ENCODE peak calls at places on chromosomes 5 and 9, in seven cellular contexts. One of them, this sample, is unnamed.

GRCh38 chr9:68749579-68750159 is 44.6 kb downstream of the PIP5K1B start:
- ATAC-seq in naive thymus-derived CD4-positive, alpha-beta T cell: no peak
- ATAC-seq in left lobe of liver: no peak
- ATAC-seq in PC-3: no peak
- ATAC-seq in Panc1: no peak
- ATAC-seq in CD8-positive, alpha-beta T cell: no peak
- ATAC-seq in activated CD8-positive, alpha-beta memory T cell treated with anti-CD3 and anti-CD28 coated beads, Interleukin-2, amount 10 ng/mL, durations not matched to agents 7 days and 5 days: no peak
- ATAC-seq in this sample: no peak

GRCh38 chr5:52996966-52997365 is 7.8 kb downstream of the ITGA2 start:
- ATAC-seq in naive thymus-derived CD4-positive, alpha-beta T cell: no peak
- ATAC-seq in left lobe of liver: no peak
- ATAC-seq in CD8-positive, alpha-beta T cell: no peak
- ATAC-seq in Panc1: no peak
- ATAC-seq in activated CD8-positive, alpha-beta memory T cell treated with anti-CD3 and anti-CD28 coated beads, Interleukin-2, amount 10 ng/mL, durations not matched to agents 7 days and 5 days: no peak
- ATAC-seq in PC-3: no peak
- ATAC-seq in this sample: no peak

GRCh38 chr5:102528600-102528999 is 29.8 kb upstream of the SLCO6A1 start:
- ATAC-seq in PC-3: no peak
- ATAC-seq in activated CD8-positive, alpha-beta memory T cell treated with anti-CD3 and anti-CD28 coated beads, Interleukin-2, amount 10 ng/mL, durations not matched to agents 7 days and 5 days: no peak
- ATAC-seq in CD8-positive, alpha-beta T cell: no peak
- ATAC-seq in Panc1: no peak
- ATAC-seq in naive thymus-derived CD4-positive, alpha-beta T cell: no peak
- ATAC-seq in left lobe of liver: no peak
- ATAC-seq in this sample: no peak

GRCh38 chr9:92686954-92687353 is 17.0 kb upstream of the IPPK start:
- ATAC-seq in left lobe of liver: no peak
- ATAC-seq in CD8-positive, alpha-beta T cell: no peak
- ATAC-seq in Panc1: peak; percentile 82
- ATAC-seq in PC-3: peak; percentile 49
- ATAC-seq in naive thymus-derived CD4-positive, alpha-beta T cell: no peak
- ATAC-seq in activated CD8-positive, alpha-beta memory T cell treated with anti-CD3 and anti-CD28 coated beads, Interleukin-2, amount 10 ng/mL, durations not matched to agents 7 days and 5 days: no peak
- ATAC-seq in this sample: no peak

GRCh38 chr9:3403315-3403714 is 122.5 kb downstream of the RFX3 start:
- ATAC-seq in CD8-positive, alpha-beta T cell: no peak
- ATAC-seq in PC-3: no peak
- ATAC-seq in left lobe of liver: no peak
- ATAC-seq in Panc1: no peak
- ATAC-seq in naive thymus-derived CD4-positive, alpha-beta T cell: no peak
- ATAC-seq in activated CD8-positive, alpha-beta memory T cell treated with anti-CD3 and anti-CD28 coated beads, Interleukin-2, amount 10 ng/mL, durations not matched to agents 7 days and 5 days: no peak
- ATAC-seq in this sample: no peak

GRCh38 chr5:122228728-122229392 is 83.2 kb upstream of the SNCAIP start:
- ATAC-seq in left lobe of liver: no peak
- ATAC-seq in activated CD8-positive, alpha-beta memory T cell treated with anti-CD3 and anti-CD28 coated beads, Interleukin-2, amount 10 ng/mL, durations not matched to agents 7 days and 5 days: no peak
- ATAC-seq in naive thymus-derived CD4-positive, alpha-beta T cell: no peak
- ATAC-seq in PC-3: no peak
- ATAC-seq in Panc1: no peak
- ATAC-seq in CD8-positive, alpha-beta T cell: no peak
- ATAC-seq in this sample: no peak

GRCh38 chr5:133642153-133642552 is 29.8 kb upstream of the FSTL4 start:
- ATAC-seq in activated CD8-positive, alpha-beta memory T cell treated with anti-CD3 and anti-CD28 coated beads, Interleukin-2, amount 10 ng/mL, durations not matched to agents 7 days and 5 days: no peak
- ATAC-seq in naive thymus-derived CD4-positive, alpha-beta T cell: no peak
- ATAC-seq in left lobe of liver: no peak
- ATAC-seq in CD8-positive, alpha-beta T cell: no peak
- ATAC-seq in PC-3: no peak
- ATAC-seq in Panc1: no peak
- ATAC-seq in this sample: no peak

GRCh38 chr5:127909078-127909477 is 174.5 kb upstream of the SLC12A2 start:
- ATAC-seq in left lobe of liver: peak; percentile 63
- ATAC-seq in CD8-positive, alpha-beta T cell: peak; percentile 48
- ATAC-seq in Panc1: peak; percentile 86
- ATAC-seq in naive thymus-derived CD4-positive, alpha-beta T cell: peak; percentile 61
- ATAC-seq in activated CD8-positive, alpha-beta memory T cell treated with anti-CD3 and anti-CD28 coated beads, Interleukin-2, amount 10 ng/mL, durations not matched to agents 7 days and 5 days: no peak
- ATAC-seq in PC-3: peak; percentile 73
- ATAC-seq in this sample: no peak

GRCh38 chr5:61301345-61301744 is 30.7 kb upstream of the ZSWIM6 start:
- ATAC-seq in CD8-positive, alpha-beta T cell: no peak
- ATAC-seq in left lobe of liver: no peak
- ATAC-seq in Panc1: peak; percentile 26
- ATAC-seq in activated CD8-positive, alpha-beta memory T cell treated with anti-CD3 and anti-CD28 coated beads, Interleukin-2, amount 10 ng/mL, durations not matched to agents 7 days and 5 days: no peak
- ATAC-seq in naive thymus-derived CD4-positive, alpha-beta T cell: no peak
- ATAC-seq in PC-3: no peak
- ATAC-seq in this sample: no peak

GRCh38 chr5:1509346-1510085 is 14.2 kb downstream of the LPCAT1 start:
- ATAC-seq in activated CD8-positive, alpha-beta memory T cell treated with anti-CD3 and anti-CD28 coated beads, Interleukin-2, amount 10 ng/mL, durations not matched to agents 7 days and 5 days: no peak
- ATAC-seq in naive thymus-derived CD4-positive, alpha-beta T cell: no peak
- ATAC-seq in CD8-positive, alpha-beta T cell: no peak
- ATAC-seq in PC-3: no peak
- ATAC-seq in Panc1: no peak
- ATAC-seq in left lobe of liver: no peak
- ATAC-seq in this sample: no peak

GRCh38 chr5:169099801-169100734 is 200.9 kb downstream of the SLIT3 start:
- ATAC-seq in CD8-positive, alpha-beta T cell: no peak
- ATAC-seq in left lobe of liver: no peak
- ATAC-seq in naive thymus-derived CD4-positive, alpha-beta T cell: no peak
- ATAC-seq in PC-3: no peak
- ATAC-seq in activated CD8-positive, alpha-beta memory T cell treated with anti-CD3 and anti-CD28 coated beads, Interleukin-2, amount 10 ng/mL, durations not matched to agents 7 days and 5 days: no peak
- ATAC-seq in Panc1: peak; percentile 26
- ATAC-seq in this sample: peak; percentile 66

GRCh38 chr5:96567188-96567587 is 95.0 kb upstream of the CAST start:
- ATAC-seq in PC-3: peak; percentile 64
- ATAC-seq in naive thymus-derived CD4-positive, alpha-beta T cell: no peak
- ATAC-seq in activated CD8-positive, alpha-beta memory T cell treated with anti-CD3 and anti-CD28 coated beads, Interleukin-2, amount 10 ng/mL, durations not matched to agents 7 days and 5 days: no peak
- ATAC-seq in CD8-positive, alpha-beta T cell: no peak
- ATAC-seq in left lobe of liver: no peak
- ATAC-seq in Panc1: no peak
- ATAC-seq in this sample: no peak

GRCh38 chr5:106680330-106680729 is 990.4 kb downstream of the EFNA5 start:
- ATAC-seq in CD8-positive, alpha-beta T cell: no peak
- ATAC-seq in activated CD8-positive, alpha-beta memory T cell treated with anti-CD3 and anti-CD28 coated beads, Interleukin-2, amount 10 ng/mL, durations not matched to agents 7 days and 5 days: no peak
- ATAC-seq in PC-3: no peak
- ATAC-seq in left lobe of liver: no peak
- ATAC-seq in Panc1: no peak
- ATAC-seq in naive thymus-derived CD4-positive, alpha-beta T cell: no peak
- ATAC-seq in this sample: no peak

GRCh38 chr9:93598647-93599241 is 22.4 kb downstream of the PHF2 start:
- ATAC-seq in Panc1: no peak
- ATAC-seq in naive thymus-derived CD4-positive, alpha-beta T cell: peak; percentile 50
- ATAC-seq in activated CD8-positive, alpha-beta memory T cell treated with anti-CD3 and anti-CD28 coated beads, Interleukin-2, amount 10 ng/mL, durations not matched to agents 7 days and 5 days: no peak
- ATAC-seq in CD8-positive, alpha-beta T cell: peak; percentile 71
- ATAC-seq in left lobe of liver: no peak
- ATAC-seq in PC-3: peak; percentile 18
- ATAC-seq in this sample: peak; percentile 65

GRCh38 chr5:42923710-42924109 is 112.0 kb upstream of the SELENOP start:
- ATAC-seq in activated CD8-positive, alpha-beta memory T cell treated with anti-CD3 and anti-CD28 coated beads, Interleukin-2, amount 10 ng/mL, durations not matched to agents 7 days and 5 days: no peak
- ATAC-seq in left lobe of liver: no peak
- ATAC-seq in naive thymus-derived CD4-positive, alpha-beta T cell: no peak
- ATAC-seq in PC-3: no peak
- ATAC-seq in CD8-positive, alpha-beta T cell: no peak
- ATAC-seq in Panc1: no peak
- ATAC-seq in this sample: no peak

GRCh38 chr5:174811438-174811837 is 87.1 kb downstream of the MSX2 start:
- ATAC-seq in PC-3: no peak
- ATAC-seq in activated CD8-positive, alpha-beta memory T cell treated with anti-CD3 and anti-CD28 coated beads, Interleukin-2, amount 10 ng/mL, durations not matched to agents 7 days and 5 days: no peak
- ATAC-seq in naive thymus-derived CD4-positive, alpha-beta T cell: no peak
- ATAC-seq in CD8-positive, alpha-beta T cell: no peak
- ATAC-seq in left lobe of liver: no peak
- ATAC-seq in Panc1: no peak
- ATAC-seq in this sample: no peak

GRCh38 chr9:78054180-78054579 is 22.6 kb upstream of the GNAQ start:
- ATAC-seq in left lobe of liver: no peak
- ATAC-seq in CD8-positive, alpha-beta T cell: peak; percentile 31
- ATAC-seq in activated CD8-positive, alpha-beta memory T cell treated with anti-CD3 and anti-CD28 coated beads, Interleukin-2, amount 10 ng/mL, durations not matched to agents 7 days and 5 days: peak; percentile 49
- ATAC-seq in naive thymus-derived CD4-positive, alpha-beta T cell: peak; percentile 57
- ATAC-seq in Panc1: no peak
- ATAC-seq in PC-3: no peak
- ATAC-seq in this sample: no peak

GRCh38 chr5:56088967-56089829 is 94.4 kb upstream of the IL6ST start:
- ATAC-seq in left lobe of liver: peak; percentile 42
- ATAC-seq in activated CD8-positive, alpha-beta memory T cell treated with anti-CD3 and anti-CD28 coated beads, Interleukin-2, amount 10 ng/mL, durations not matched to agents 7 days and 5 days: peak; percentile 61
- ATAC-seq in CD8-positive, alpha-beta T cell: no peak
- ATAC-seq in naive thymus-derived CD4-positive, alpha-beta T cell: no peak
- ATAC-seq in Panc1: peak; percentile 53
- ATAC-seq in PC-3: peak; percentile 74
- ATAC-seq in this sample: no peak

GRCh38 chr9:70574222-70574837 is 159.9 kb upstream of the KLF9 start:
- ATAC-seq in left lobe of liver: peak; percentile 13
- ATAC-seq in naive thymus-derived CD4-positive, alpha-beta T cell: no peak
- ATAC-seq in PC-3: no peak
- ATAC-seq in CD8-positive, alpha-beta T cell: no peak
- ATAC-seq in Panc1: no peak
- ATAC-seq in activated CD8-positive, alpha-beta memory T cell treated with anti-CD3 and anti-CD28 coated beads, Interleukin-2, amount 10 ng/mL, durations not matched to agents 7 days and 5 days: no peak
- ATAC-seq in this sample: peak; percentile 91

GRCh38 chr9:127537014-127537413 is 75.1 kb upstream of the STXBP1 start:
- ATAC-seq in Panc1: peak; percentile 32
- ATAC-seq in PC-3: peak; percentile 87
- ATAC-seq in naive thymus-derived CD4-positive, alpha-beta T cell: no peak
- ATAC-seq in left lobe of liver: no peak
- ATAC-seq in activated CD8-positive, alpha-beta memory T cell treated with anti-CD3 and anti-CD28 coated beads, Interleukin-2, amount 10 ng/mL, durations not matched to agents 7 days and 5 days: no peak
- ATAC-seq in CD8-positive, alpha-beta T cell: no peak
- ATAC-seq in this sample: no peak

GRCh38 chr5:76733049-76733417 is 17.1 kb downstream of the F2R start:
- ATAC-seq in Panc1: no peak
- ATAC-seq in left lobe of liver: no peak
- ATAC-seq in PC-3: no peak
- ATAC-seq in CD8-positive, alpha-beta T cell: peak; percentile 81
- ATAC-seq in activated CD8-positive, alpha-beta memory T cell treated with anti-CD3 and anti-CD28 coated beads, Interleukin-2, amount 10 ng/mL, durations not matched to agents 7 days and 5 days: peak; percentile 86
- ATAC-seq in naive thymus-derived CD4-positive, alpha-beta T cell: peak; percentile 83
- ATAC-seq in this sample: no peak

GRCh38 chr9:127776195-127776918 is 2.1 kb downstream of the SH2D3C start:
- ATAC-seq in left lobe of liver: no peak
- ATAC-seq in Panc1: no peak
- ATAC-seq in PC-3: no peak
- ATAC-seq in naive thymus-derived CD4-positive, alpha-beta T cell: peak; percentile 74
- ATAC-seq in CD8-positive, alpha-beta T cell: peak; percentile 65
- ATAC-seq in activated CD8-positive, alpha-beta memory T cell treated with anti-CD3 and anti-CD28 coated beads, Interleukin-2, amount 10 ng/mL, durations not matched to agents 7 days and 5 days: peak; percentile 46
- ATAC-seq in this sample: no peak

GRCh38 chr9:77455312-77455927 is 192.7 kb downstream of the GNA14 start:
- ATAC-seq in PC-3: peak; percentile 33
- ATAC-seq in naive thymus-derived CD4-positive, alpha-beta T cell: peak; percentile 50
- ATAC-seq in CD8-positive, alpha-beta T cell: peak; percentile 37
- ATAC-seq in left lobe of liver: peak; percentile 72
- ATAC-seq in Panc1: peak; percentile 72
- ATAC-seq in activated CD8-positive, alpha-beta memory T cell treated with anti-CD3 and anti-CD28 coated beads, Interleukin-2, amount 10 ng/mL, durations not matched to agents 7 days and 5 days: peak; percentile 54
- ATAC-seq in this sample: no peak

GRCh38 chr9:133119039-133119438 is 2.0 kb downstream of the RALGDS start:
- ATAC-seq in CD8-positive, alpha-beta T cell: no peak
- ATAC-seq in naive thymus-derived CD4-positive, alpha-beta T cell: no peak
- ATAC-seq in Panc1: no peak
- ATAC-seq in left lobe of liver: no peak
- ATAC-seq in activated CD8-positive, alpha-beta memory T cell treated with anti-CD3 and anti-CD28 coated beads, Interleukin-2, amount 10 ng/mL, durations not matched to agents 7 days and 5 days: no peak
- ATAC-seq in PC-3: no peak
- ATAC-seq in this sample: no peak

GRCh38 chr5:147381555-147381954 is 128.3 kb downstream of the DPYSL3 start:
- ATAC-seq in PC-3: no peak
- ATAC-seq in Panc1: no peak
- ATAC-seq in naive thymus-derived CD4-positive, alpha-beta T cell: no peak
- ATAC-seq in left lobe of liver: no peak
- ATAC-seq in activated CD8-positive, alpha-beta memory T cell treated with anti-CD3 and anti-CD28 coated beads, Interleukin-2, amount 10 ng/mL, durations not matched to agents 7 days and 5 days: no peak
- ATAC-seq in CD8-positive, alpha-beta T cell: no peak
- ATAC-seq in this sample: no peak

GRCh38 chr5:105639068-105639467 is 2031.7 kb downstream of the EFNA5 start:
- ATAC-seq in Panc1: no peak
- ATAC-seq in naive thymus-derived CD4-positive, alpha-beta T cell: no peak
- ATAC-seq in PC-3: no peak
- ATAC-seq in left lobe of liver: no peak
- ATAC-seq in CD8-positive, alpha-beta T cell: no peak
- ATAC-seq in activated CD8-positive, alpha-beta memory T cell treated with anti-CD3 and anti-CD28 coated beads, Interleukin-2, amount 10 ng/mL, durations not matched to agents 7 days and 5 days: no peak
- ATAC-seq in this sample: no peak

GRCh38 chr5:10709409-10709808 is 51.6 kb downstream of the DAP start:
- ATAC-seq in activated CD8-positive, alpha-beta memory T cell treated with anti-CD3 and anti-CD28 coated beads, Interleukin-2, amount 10 ng/mL, durations not matched to agents 7 days and 5 days: no peak
- ATAC-seq in left lobe of liver: no peak
- ATAC-seq in Panc1: peak; percentile 10
- ATAC-seq in CD8-positive, alpha-beta T cell: no peak
- ATAC-seq in naive thymus-derived CD4-positive, alpha-beta T cell: no peak
- ATAC-seq in PC-3: no peak
- ATAC-seq in this sample: no peak

GRCh38 chr9:30630459-30630858 is 1754.0 kb upstream of the ACO1 start:
- ATAC-seq in Panc1: no peak
- ATAC-seq in naive thymus-derived CD4-positive, alpha-beta T cell: no peak
- ATAC-seq in left lobe of liver: no peak
- ATAC-seq in activated CD8-positive, alpha-beta memory T cell treated with anti-CD3 and anti-CD28 coated beads, Interleukin-2, amount 10 ng/mL, durations not matched to agents 7 days and 5 days: no peak
- ATAC-seq in CD8-positive, alpha-beta T cell: no peak
- ATAC-seq in PC-3: no peak
- ATAC-seq in this sample: no peak